ENCODE peak calls at places on chromosomes 13 and 19, in five cellular contexts. U is IMR-90, M is transverse colon, F is body of pancreas, K is adrenal gland. Q is an unnamed sample.

GRCh38 chr13:26601669-26602068 is 44.2 kb downstream of the WASF3 start:
- DNase-seq in U (peak; percentile 59), M (no peak), F (no peak), K (no peak), Q (no peak)

GRCh38 chr13:75312884-75313520 is 169.0 kb downstream of the TBC1D4 start:
- DNase-seq in U (no peak), M (no peak), F (no peak), K (no peak), Q (no peak)

GRCh38 chr19:1755467-1756155 is 2.3 kb downstream of the ONECUT3 start:
- DNase-seq in U (no peak), M (no peak), F (no peak), K (no peak), Q (no peak)

GRCh38 chr13:50893211-50893852 is 16.3 kb upstream of the RNASEH2B start:
- DNase-seq in U (peak; percentile 19), M (no peak), F (no peak), K (no peak), Q (no peak)

GRCh38 chr13:30864352-30865130 is 41.5 kb upstream of the MEDAG start:
- DNase-seq in U (peak; percentile 98), M (no peak), F (no peak), K (no peak), Q (peak; percentile 40)

GRCh38 chr13:77868717-77869116 is 49.9 kb downstream of the EDNRB start:
- DNase-seq in U (peak; percentile 56), M (no peak), F (no peak), K (no peak), Q (no peak)

GRCh38 chr13:41284512-41285288 is 21.3 kb upstream of the MTRF1 start:
- DNase-seq in U (peak; percentile 88), M (no peak), F (no peak), K (no peak), Q (no peak)

GRCh38 chr13:97986841-97987240 is 33.4 kb downstream of the IPO5 start:
- DNase-seq in U (no peak), M (no peak), F (no peak), K (no peak), Q (no peak)

GRCh38 chr19:45542234-45542668 is 35.0 kb downstream of the VASP start:
- DNase-seq in U (no peak), M (no peak), F (no peak), K (no peak), Q (no peak)

GRCh38 chr13:73273737-73274136 is 214.9 kb downstream of the KLF5 start:
- DNase-seq in U (peak; percentile 89), M (no peak), F (no peak), K (no peak), Q (no peak)

GRCh38 chr13:32417995-32418394 is 9.9 kb downstream of the N4BP2L1 start:
- DNase-seq in U (no peak), M (no peak), F (no peak), K (no peak), Q (no peak)

GRCh38 chr19:19636573-19636972 is 6.9 kb downstream of the GMIP start:
- DNase-seq in U (no peak), M (no peak), F (no peak), K (no peak), Q (peak; percentile 11)

GRCh38 chr13:50948576-50948975 is 39.0 kb downstream of the RNASEH2B start:
- DNase-seq in U (peak; percentile 5), M (no peak), F (no peak), K (no peak), Q (no peak)

GRCh38 chr19:8731428-8732169 is 10.2 kb downstream of the OR2Z1 start:
- DNase-seq in U (no peak), M (no peak), F (no peak), K (no peak), Q (no peak)

GRCh38 chr19:3054972-3055740 is 7.1 kb downstream of the TLE5 start:
- DNase-seq in U (peak; percentile 17), M (no peak), F (no peak), K (no peak), Q (no peak)

GRCh38 chr13:102877285-102877684 is 31.5 kb downstream of the ERCC5 start:
- DNase-seq in U (peak; percentile 61), M (no peak), F (no peak), K (no peak), Q (no peak)

GRCh38 chr19:1860821-1861598 is 2.4 kb downstream of the KLF16 start:
- DNase-seq in U (no peak), M (no peak), F (peak; percentile 18), K (no peak), Q (no peak)

GRCh38 chr19:13005861-13006370 is 10.6 kb downstream of the NFIX start:
- DNase-seq in U (no peak), M (no peak), F (no peak), K (no peak), Q (no peak)

GRCh38 chr13:98582947-98583346 is 6.0 kb upstream of the STK24 start:
- DNase-seq in U (no peak), M (no peak), F (no peak), K (no peak), Q (no peak)

GRCh38 chr13:74203576-74203975 is 69.4 kb upstream of the KLF12 start:
- DNase-seq in U (peak; percentile 47), M (no peak), F (no peak), K (no peak), Q (no peak)

GRCh38 chr19:13913352-13913751 is 7.4 kb downstream of the CC2D1A start:
- DNase-seq in U (no peak), M (no peak), F (no peak), K (no peak), Q (no peak)

GRCh38 chr13:101303512-101303911 is 112.8 kb downstream of the NALCN start:
- DNase-seq in U (no peak), M (no peak), F (no peak), K (peak; percentile 70), Q (no peak)

GRCh38 chr19:45293682-45294081 is 29.0 kb downstream of the CKM start:
- DNase-seq in U (no peak), M (no peak), F (no peak), K (no peak), Q (no peak)

GRCh38 chr19:8487137-8487851 is 15.1 kb downstream of the PRAM1 start:
- DNase-seq in U (no peak), M (peak; percentile 34), F (no peak), K (peak; percentile 69), Q (no peak)

GRCh38 chr19:30341646-30342201 is 30.5 kb upstream of the ZNF536 start:
- DNase-seq in U (no peak), M (no peak), F (no peak), K (no peak), Q (no peak)

GRCh38 chr13:102881819-102882686 is 36.2 kb downstream of the ERCC5 start:
- DNase-seq in U (no peak), M (no peak), F (no peak), K (no peak), Q (no peak)

GRCh38 chr19:55590621-55591020 is 8.7 kb downstream of the FIZ1 start:
- DNase-seq in U (no peak), M (no peak), F (no peak), K (peak; percentile 45), Q (no peak)

GRCh38 chr13:73334459-73334858 is 275.7 kb downstream of the KLF5 start:
- DNase-seq in U (no peak), M (no peak), F (no peak), K (no peak), Q (no peak)

GRCh38 chr19:48713864-48714755 is 5.4 kb downstream of the MAMSTR start:
- DNase-seq in U (peak; percentile 98), M (peak; percentile 99), F (peak; percentile 99), K (peak; percentile 100), Q (peak; percentile 99)

GRCh38 chr19:18542936-18543813 is at the start of gene FKBP8:
- DNase-seq in U (peak; percentile 79), M (peak; percentile 97), F (peak; percentile 95), K (peak; percentile 96), Q (peak; percentile 93)

GRCh38 chr13:94192576-94192975 is 286.9 kb downstream of the DCT start:
- DNase-seq in U (peak; percentile 26), M (peak; percentile 15), F (no peak), K (peak; percentile 56), Q (no peak)

GRCh38 chr19:13441810-13442512 is 64.3 kb downstream of the CACNA1A start:
- DNase-seq in U (peak; percentile 51), M (peak; percentile 20), F (peak; percentile 17), K (no peak), Q (no peak)

GRCh38 chr13:50208826-50209335 is 193.6 kb downstream of the KCNRG start:
- DNase-seq in U (peak; percentile 76), M (peak; percentile 21), F (peak; percentile 15), K (peak; percentile 69), Q (no peak)

GRCh38 chr19:18156841-18157464 is 4.0 kb downstream of the PIK3R2 start:
- DNase-seq in U (peak; percentile 83), M (peak; percentile 94), F (peak; percentile 98), K (peak; percentile 98), Q (peak; percentile 86)

DNA sequence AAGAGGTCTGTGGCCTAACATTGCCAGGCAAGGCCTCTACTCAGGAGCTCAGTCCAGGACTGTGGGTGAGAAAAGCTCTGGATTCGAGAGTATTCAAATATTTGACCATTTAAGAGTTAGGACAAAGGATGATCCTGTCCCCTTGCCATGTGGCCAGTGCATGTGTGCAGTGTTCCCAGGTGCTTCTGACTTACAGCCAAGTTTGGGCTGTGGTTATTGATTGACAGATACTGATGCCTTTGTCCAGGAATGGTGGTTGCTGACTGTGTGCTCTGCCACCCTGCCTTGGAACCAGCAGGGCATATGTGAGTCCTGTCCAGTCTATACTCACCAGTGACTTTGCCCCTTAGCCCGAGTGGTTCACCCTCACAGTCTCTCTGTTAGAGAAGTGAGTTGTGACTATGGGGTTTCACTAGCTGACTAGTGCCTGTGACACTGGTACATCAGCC is 51.9 kb downstream of the GARRE1 start:
- DNase-seq in U (no peak), M (peak; percentile 43), F (peak; percentile 74), K (no peak), Q (no peak)
- H3K27ac ChIP-seq in U (no peak overlapping the region), M (peak overlapping the region; percentile 0), F (peak overlapping the region; percentile 66), K (peak overlapping the region; percentile 54), Q (peak overlapping the region; percentile 55)

GRCh38 chr13:44393391-44393790 is 19.8 kb downstream of the SERP2 start:
- DNase-seq in U (no peak), M (peak; percentile 63), F (peak; percentile 52), K (no peak), Q (no peak)
- TF ChIP-seq POLR2A in U (no peak), M (no peak), F (no peak), K (no peak), Q (no peak)

DNA sequence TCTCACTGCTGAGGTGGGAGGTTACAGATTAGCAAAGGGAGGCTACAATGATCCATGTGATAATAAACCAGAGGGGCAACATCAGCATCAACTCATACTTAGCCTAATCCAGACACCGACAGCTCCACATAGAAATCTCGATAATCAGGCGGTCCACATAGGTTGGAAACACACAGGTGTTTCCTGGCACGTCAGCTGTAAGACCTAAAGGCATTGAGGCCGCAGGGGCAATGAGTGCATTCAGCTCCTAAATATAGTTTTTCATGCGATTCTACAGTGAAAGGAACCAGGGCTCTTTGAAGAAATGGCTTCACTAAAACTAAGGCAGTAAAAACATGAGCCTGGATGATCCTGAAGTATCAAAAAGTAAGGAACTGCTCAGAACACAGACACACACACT is 19.3 kb downstream of the PLPP2 start:
- DNase-seq in U (no peak), M (no peak), F (no peak), K (no peak), Q (no peak)
- H3K27ac ChIP-seq in U (no peak overlapping the region), M (no peak overlapping the region), F (no peak overlapping the region), K (no peak overlapping the region), Q (no peak overlapping the region)

DNA sequence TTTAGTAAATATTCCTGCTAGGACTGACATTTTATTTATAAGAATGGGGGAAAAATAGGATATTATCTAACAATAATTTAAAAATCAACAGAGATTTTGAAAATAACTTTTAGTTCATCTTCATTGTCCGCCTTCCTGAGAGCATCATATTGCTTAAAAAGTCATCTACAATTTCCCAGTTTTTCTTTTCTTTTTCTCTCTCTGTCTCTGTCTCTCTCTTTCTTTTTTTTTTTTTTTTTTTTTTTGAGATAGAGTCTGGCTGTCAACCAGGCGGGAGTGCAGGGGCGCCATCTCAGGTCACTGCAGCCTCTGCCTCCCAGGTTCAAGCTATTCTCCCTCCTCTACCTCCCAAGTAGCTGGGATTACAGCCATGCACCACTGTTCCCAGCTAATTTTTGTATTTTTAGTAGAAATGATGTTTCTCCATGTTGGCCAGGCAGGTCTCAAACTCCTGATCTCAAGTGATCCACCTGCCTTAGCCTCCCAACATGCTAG is 276.3 kb downstream of the DACH1 start:
- DNase-seq in U (no peak), M (no peak), F (no peak), K (no peak), Q (no peak)
- TF ChIP-seq POLR2A in U (no peak), M (no peak), F (no peak), K (no peak), Q (no peak)

Q was measured in uterus.